ENCODE peak calls at places on chromosomes 4 and X, in five cellular contexts. S is CD8-positive, alpha-beta memory T cell; W is endodermal cell; E is psoas muscle; C is pancreas. R is an unnamed sample.

GRCh38 chrX:84336646-84337045 is 148.6 kb upstream of the RPS6KA6 start:
- DNase-seq in S (no peak), W (no peak), E (no peak), C (no peak), R (no peak)

GRCh38 chr4:111988514-111988913 is 156.7 kb upstream of the FAM241A start:
- DNase-seq in S (no peak), W (no peak), E (no peak), C (no peak), R (no peak)

GRCh38 chr4:61772116-61772515 is 572.0 kb downstream of the ADGRL3 start:
- DNase-seq in S (no peak), W (no peak), E (no peak), C (no peak), R (no peak)

GRCh38 chr4:129675036-129675435 is 579.1 kb downstream of the C4orf33 start:
- DNase-seq in S (no peak), W (no peak), E (no peak), C (no peak), R (no peak)

GRCh38 chr4:67437974-67438713 is 107.2 kb downstream of the CENPC start:
- DNase-seq in S (no peak), W (no peak), E (no peak), C (no peak), R (no peak)

GRCh38 chrX:119954374-119954773 is 10.8 kb upstream of the NKAP start:
- DNase-seq in S (no peak), W (no peak), E (no peak), C (no peak), R (no peak)

GRCh38 chr4:127586922-127587571 is 45.7 kb upstream of the INTU start:
- DNase-seq in S (no peak), W (peak; percentile 80), E (no peak), C (no peak), R (no peak)

GRCh38 chrX:50432760-50433377 is 37.8 kb downstream of the DGKK start:
- DNase-seq in S (no peak), W (peak; percentile 57), E (no peak), C (no peak), R (no peak)

GRCh38 chr4:140755811-140756291 is 334 bp downstream of the TBC1D9 start:
- DNase-seq in S (peak; percentile 1), W (peak; percentile 84), E (peak; percentile 50), C (peak; percentile 61), R (no peak)

GRCh38 chr4:7206856-7207567 is 14.7 kb downstream of the SORCS2 start:
- DNase-seq in S (no peak), W (peak; percentile 83), E (peak; percentile 89), C (peak; percentile 30), R (no peak)

GRCh38 chr4:89301902-89302301 is 5.7 kb downstream of the GPRIN3 start:
- DNase-seq in S (no peak), W (no peak), E (no peak), C (no peak), R (no peak)

GRCh38 chrX:51568586-51568985 is 50.1 kb downstream of the CENPVL3 start:
- DNase-seq in S (no peak), W (no peak), E (no peak), C (no peak), R (no peak)

GRCh38 chrX:17531500-17531899 is 156.5 kb downstream of the NHS start:
- DNase-seq in S (no peak), W (no peak), E (no peak), C (no peak), R (no peak)

GRCh38 chr4:145736241-145736831 is 56.4 kb downstream of the C4orf51 start:
- DNase-seq in S (no peak), W (peak; percentile 72), E (peak; percentile 60), C (peak; percentile 69), R (no peak)

GRCh38 chr4:41749650-41750049 is 1.1 kb upstream of the PHOX2B start:
- DNase-seq in S (no peak), W (peak; percentile 55), E (no peak), C (no peak), R (no peak)

GRCh38 chr4:166144607-166145006 is 271.6 kb downstream of the TLL1 start:
- DNase-seq in S (no peak), W (no peak), E (no peak), C (no peak), R (no peak)

GRCh38 chr4:165379662-165380061 is 854 bp downstream of the CPE start:
- DNase-seq in S (no peak), W (peak; percentile 90), E (peak; percentile 13), C (peak; percentile 5), R (no peak)

GRCh38 chr4:2791518-2792395 is 1.1 kb upstream of the SH3BP2 start:
- DNase-seq in S (no peak), W (peak; percentile 61), E (peak; percentile 22), C (peak; percentile 35), R (no peak)

GRCh38 chrX:1673337-1673736 is 58.5 kb downstream of the ASMT start:
- DNase-seq in S (peak; percentile 23), W (peak; percentile 76), E (no peak), C (no peak), R (peak; percentile 22)

GRCh38 chr4:5897674-5898073 is 4.8 kb upstream of the CRMP1 start:
- DNase-seq in S (no peak), W (no peak), E (no peak), C (no peak), R (no peak)

GRCh38 chr4:5895287-5895686 is 2.4 kb upstream of the CRMP1 start:
- DNase-seq in S (no peak), W (no peak), E (no peak), C (no peak), R (no peak)

GRCh38 chr4:5900844-5901243 is 8.0 kb upstream of the CRMP1 start:
- DNase-seq in S (no peak), W (no peak), E (no peak), C (no peak), R (no peak)

GRCh38 chr4:5899881-5900280 is 7.0 kb upstream of the CRMP1 start:
- DNase-seq in S (no peak), W (no peak), E (no peak), C (no peak), R (no peak)

GRCh38 chr4:5899396-5899795 is 6.5 kb upstream of the CRMP1 start:
- DNase-seq in S (no peak), W (no peak), E (no peak), C (no peak), R (no peak)
- H3K27me3 ChIP-seq in S (no peaks in the 10 kb centered on the region), W (peaks cover 43% of the 10 kb centered on the region), E (peaks cover 39% of the 10 kb centered on the region), C (no peaks in the 10 kb centered on the region), R (peaks cover 5% of the 10 kb centered on the region)

DNA sequence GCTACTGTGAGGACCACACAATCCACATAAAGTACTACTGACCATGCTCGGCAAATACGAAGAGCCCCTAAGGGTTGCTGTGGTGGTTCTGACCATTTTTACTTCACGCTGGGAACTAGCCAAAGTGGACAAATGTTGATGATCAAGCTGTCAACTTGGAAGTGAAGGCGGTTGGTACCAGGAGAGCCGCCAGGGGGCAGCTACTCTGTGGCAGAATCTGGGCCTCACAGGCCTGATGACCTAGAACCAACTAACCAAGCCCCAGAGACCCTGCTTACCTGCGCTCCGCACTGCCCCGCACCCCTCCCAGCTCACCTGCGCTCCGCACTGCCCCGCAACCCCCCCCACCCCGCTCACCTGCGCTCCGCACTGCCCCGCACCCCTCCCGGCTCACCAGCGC is 5.6 kb downstream of the GAK start:
- DNase-seq in S (no peak), W (peak; percentile 91), E (no peak), C (peak; percentile 37), R (no peak)
- H3K4me3 ChIP-seq in S (no peak overlapping the region), W (no peak overlapping the region), E (no peak overlapping the region), C (no peak overlapping the region), R (no peak overlapping the region)

GRCh38 chr4:73086095-73086869 is 16.8 kb upstream of the COX18 start:
- DNase-seq in S (peak; percentile 9), W (no peak), E (no peak), C (no peak), R (peak; percentile 30)

GRCh38 chr4:73075832-73076231 is 6.3 kb upstream of the COX18 start:
- DNase-seq in S (no peak), W (no peak), E (no peak), C (no peak), R (no peak)

DNA sequence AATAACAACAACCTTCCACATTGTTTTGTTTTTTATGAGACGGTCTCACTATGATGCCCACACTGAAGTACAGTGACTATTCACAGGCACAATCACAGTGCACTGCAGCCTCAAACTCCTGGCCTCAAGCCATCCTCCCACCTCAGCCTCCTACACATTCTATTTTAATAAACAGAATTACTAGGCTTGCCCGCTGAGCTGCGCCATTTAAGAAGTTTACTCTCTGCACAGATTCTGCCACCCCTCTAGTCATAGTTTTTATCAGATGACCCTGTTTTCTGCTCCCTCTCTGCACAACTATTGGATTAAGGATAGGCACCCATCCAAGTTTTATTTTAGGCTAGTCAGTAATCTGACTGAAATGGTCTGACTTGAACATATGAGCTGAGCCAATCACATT is 11.3 kb upstream of the COX18 start:
- DNase-seq in S (no peak), W (no peak), E (no peak), C (no peak), R (no peak)
- H3K27ac ChIP-seq in S (no peak overlapping the region), W (no peak overlapping the region), E (no peak overlapping the region), C (no peak overlapping the region), R (no peak overlapping the region)

DNA sequence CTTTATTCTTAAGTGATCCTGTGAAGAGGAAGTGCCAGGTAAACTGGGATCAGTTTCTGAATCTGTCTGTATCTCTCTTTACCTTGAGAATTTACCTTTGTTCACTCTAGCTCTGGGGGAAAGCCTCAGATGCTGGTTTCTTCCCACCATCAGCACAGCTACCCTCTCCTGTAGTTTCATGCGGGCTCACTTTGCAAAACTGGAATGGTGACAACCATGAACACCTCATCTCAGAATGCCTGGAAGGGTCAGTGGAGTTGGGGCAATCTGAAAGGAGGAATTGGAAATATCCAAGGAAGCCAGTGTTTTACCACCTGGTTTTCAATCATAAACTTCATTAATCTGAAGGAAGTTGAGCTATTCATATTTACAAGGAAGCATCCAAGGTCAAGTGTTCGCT is 30.8 kb upstream of the DCX start:
- DNase-seq in S (no peak), W (no peak), E (no peak), C (no peak), R (no peak)
- H3K27me3 ChIP-seq in S (no peaks in the 10 kb centered on the region), W (no peaks in the 10 kb centered on the region), E (peaks cover 7% of the 10 kb centered on the region), C (no peaks in the 10 kb centered on the region), R (no peaks in the 10 kb centered on the region)

GRCh38 chr4:139265654-139266053 is 14.4 kb downstream of the MGARP start:
- DNase-seq in S (no peak), W (no peak), E (no peak), C (no peak), R (no peak)
- H3K4me3 ChIP-seq in S (no peak overlapping the region), W (peak overlapping the region; percentile 63), E (no peak overlapping the region), C (no peak overlapping the region), R (no peak overlapping the region)

DNA sequence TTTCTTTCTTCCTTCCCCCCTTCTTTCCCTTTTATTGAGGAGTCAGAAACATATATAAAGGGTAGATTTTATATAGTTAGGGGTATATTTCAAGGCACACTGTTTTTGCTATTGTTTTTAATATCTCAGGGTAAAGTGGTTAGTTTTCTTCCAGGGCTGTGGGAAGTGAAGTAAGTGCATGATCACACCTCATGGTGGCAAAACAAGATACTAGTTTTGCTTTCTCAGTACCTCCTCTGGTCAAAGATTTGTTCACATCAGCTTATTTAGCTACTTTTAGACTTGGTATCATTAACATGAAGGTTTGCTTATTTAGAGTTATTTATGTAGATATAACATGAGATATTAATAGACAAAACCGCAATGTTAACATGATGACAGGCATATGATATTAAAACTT is 21.8 kb downstream of the ADAM29 start:
- DNase-seq in S (no peak), W (no peak), E (no peak), C (no peak), R (no peak)
- H3K27ac ChIP-seq in S (no peak overlapping the region), W (no peak overlapping the region), E (no peak overlapping the region), C (no peak overlapping the region), R (no peak overlapping the region)

R was measured in CD4-positive, CD25-positive, alpha-beta regulatory T cell.